ENCODE peak calls at places on chromosomes 11 and 22, in six cellular contexts. V is progenitor cell of endocrine pancreas, N is astrocyte of the spinal cord, H is fibroblast of the aortic adventitia, J is tibial artery, X is H1. W is an unnamed sample.

GRCh38 chr22:42743501-42743991 is 22.9 kb upstream of the A4GALT start:
- DNase-seq in V (no peak), N (peak; percentile 68), H (peak; percentile 99), J (peak; percentile 89), X (no peak), W (no peak)

GRCh38 chr11:107562647-107563208 is 2.8 kb downstream of the ALKBH8 start:
- DNase-seq in V (no peak), N (peak; percentile 79), H (peak; percentile 59), J (no peak), X (no peak), W (no peak)

GRCh38 chr11:9748361-9748970 is 84.6 kb downstream of the SWAP70 start:
- DNase-seq in V (no peak), N (peak; percentile 81), H (peak; percentile 85), J (peak; percentile 51), X (no peak), W (peak; percentile 46)

GRCh38 chr22:48974443-48975251 is 853.0 kb downstream of the BRD1 start:
- DNase-seq in V (no peak), N (no peak), H (no peak), J (no peak), X (no peak), W (no peak)

GRCh38 chr11:8033312-8033715 is 46.2 kb downstream of the EIF3F start:
- DNase-seq in V (peak; percentile 62), N (peak; percentile 79), H (peak; percentile 89), J (peak; percentile 78), X (no peak), W (peak; percentile 36)

GRCh38 chr11:45188127-45188526 is 41.7 kb downstream of the PRDM11 start:
- DNase-seq in V (no peak), N (no peak), H (no peak), J (no peak), X (no peak), W (no peak)

GRCh38 chr11:110000045-110000502 is 93.1 kb upstream of the ZC3H12C start:
- DNase-seq in V (no peak), N (peak; percentile 96), H (peak; percentile 96), J (no peak), X (no peak), W (no peak)

GRCh38 chr11:63682045-63682915 is 980 bp downstream of the RTN3 start:
- DNase-seq in V (no peak), N (no peak), H (no peak), J (peak; percentile 43), X (no peak), W (no peak)

GRCh38 chr11:61611309-61611708 is 30.4 kb upstream of the SYT7 start:
- DNase-seq in V (no peak), N (no peak), H (no peak), J (no peak), X (no peak), W (no peak)

GRCh38 chr22:30655532-30655931 is 12.1 kb downstream of the DUSP18 start:
- DNase-seq in V (no peak), N (no peak), H (no peak), J (no peak), X (no peak), W (no peak)

GRCh38 chr11:94376841-94377240 is 24.4 kb downstream of the GPR83 start:
- DNase-seq in V (no peak), N (no peak), H (no peak), J (no peak), X (no peak), W (no peak)

GRCh38 chr11:94563848-94564442 is 3.2 kb upstream of the PIWIL4 start:
- DNase-seq in V (no peak), N (no peak), H (no peak), J (no peak), X (no peak), W (no peak)

GRCh38 chr22:49724893-49725489 is 102.7 kb downstream of the BRD1 start:
- DNase-seq in V (peak; percentile 71), N (peak; percentile 3), H (no peak), J (peak; percentile 45), X (no peak), W (peak; percentile 37)

GRCh38 chr11:45803981-45804805 is 756 bp upstream of the SLC35C1 start:
- DNase-seq in V (peak; percentile 45), N (peak; percentile 57), H (peak; percentile 42), J (peak; percentile 76), X (no peak), W (peak; percentile 70)

GRCh38 chr11:122115520-122116343 is at the start of gene BLID:
- DNase-seq in V (peak; percentile 20), N (peak; percentile 60), H (peak; percentile 63), J (peak; percentile 38), X (no peak), W (no peak)

GRCh38 chr11:113618360-113618759 is 87.7 kb downstream of the TMPRSS5 start:
- DNase-seq in V (no peak), N (peak; percentile 63), H (peak; percentile 76), J (no peak), X (no peak), W (no peak)

GRCh38 chr11:13874596-13874995 is 87.9 kb upstream of the SPON1 start:
- DNase-seq in V (no peak), N (no peak), H (no peak), J (no peak), X (no peak), W (no peak)

GRCh38 chr11:125315088-125315740 is 150.7 kb downstream of the PKNOX2 start:
- DNase-seq in V (no peak), N (peak; percentile 37), H (peak; percentile 65), J (no peak), X (no peak), W (no peak)

GRCh38 chr11:27696961-27697360 is 3.3 kb downstream of the BDNF start:
- DNase-seq in V (no peak), N (peak; percentile 42), H (no peak), J (no peak), X (no peak), W (no peak)

GRCh38 chr11:70476669-70477068 is 78.3 kb downstream of the CTTN start:
- DNase-seq in V (no peak), N (no peak), H (no peak), J (no peak), X (no peak), W (no peak)

DNA sequence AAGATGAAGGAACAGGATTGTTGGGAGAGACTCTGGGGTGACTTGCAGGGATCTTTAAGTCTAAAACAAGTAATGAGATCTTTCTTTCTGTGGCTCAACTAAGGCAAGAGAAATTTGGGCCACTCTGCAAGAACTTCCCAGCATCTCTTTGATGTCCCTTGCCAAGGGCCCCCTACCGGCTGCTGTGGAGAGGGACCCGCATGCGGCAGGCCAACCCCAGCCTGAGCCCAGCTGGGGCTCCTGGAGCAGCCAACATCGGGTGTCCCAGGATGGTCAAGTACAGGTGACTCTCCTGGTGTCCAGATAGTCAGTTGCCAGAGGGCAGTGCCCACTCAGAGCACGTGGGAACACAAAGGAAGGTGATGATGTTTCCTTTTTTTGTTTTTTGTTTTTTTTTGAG is 363.2 kb downstream of the TBC1D22A start:
- DNase-seq in V (no peak), N (no peak), H (no peak), J (no peak), X (no peak), W (no peak)
- TF ChIP-seq CTCF in V (peak; percentile 28), N (peak; percentile 23), H (peak; percentile 20), J (no peak), X (no peak), W (no peak)

GRCh38 chr11:66957971-66958231 is 282 bp downstream of the PC start:
- DNase-seq in V (no peak), N (no peak), H (no peak), J (no peak), X (no peak), W (no peak)

GRCh38 chr11:66958232-66958955 is at the start of gene PC:
- DNase-seq in V (peak; percentile 98), N (peak; percentile 100), H (peak; percentile 100), J (peak; percentile 100), X (peak; percentile 100), W (peak; percentile 87)

GRCh38 chr11:66953431-66953833 is 4.8 kb downstream of the PC start:
- DNase-seq in V (no peak), N (no peak), H (no peak), J (no peak), X (no peak), W (no peak)

GRCh38 chr11:66958956-66959274 is 732 bp upstream of the PC start:
- DNase-seq in V (no peak), N (no peak), H (no peak), J (no peak), X (no peak), W (no peak)

GRCh38 chr11:66956689-66957290 is 1.4 kb downstream of the PC start:
- DNase-seq in V (no peak), N (peak; percentile 87), H (peak; percentile 58), J (no peak), X (no peak), W (no peak)
- TF ChIP-seq CTCF in V (peak; percentile 27), N (no peak), H (peak; percentile 48), J (no peak), X (no peak), W (no peak)

GRCh38 chr11:111069076-111069475 is 176.4 kb upstream of the POU2AF2 start:
- DNase-seq in V (no peak), N (peak; percentile 86), H (peak; percentile 32), J (no peak), X (peak; percentile 23), W (no peak)
- TF ChIP-seq CTCF in V (no peak), N (peak; percentile 47), H (peak; percentile 43), J (no peak), X (no peak), W (no peak)

GRCh38 chr22:28983190-28983589 is 78.4 kb downstream of the C22orf31 start:
- DNase-seq in V (no peak), N (no peak), H (no peak), J (no peak), X (no peak), W (no peak)
- TF ChIP-seq CTCF in V (no peak), N (no peak), H (no peak), J (no peak), X (no peak), W (no peak)